ENCODE peak calls at places on chromosomes 4 and X, in seven cellular contexts. One of them, this sample, is unnamed.

GRCh38 chr4:122163301-122163700 is 11.2 kb downstream of the BLTP1 start:
- DNase-seq in neural crest cell: no peak
- DNase-seq in nucleus accumbens: no peak
- DNase-seq in naive B cell: no peak
- DNase-seq in transverse colon: no peak
- DNase-seq in cardiac muscle cell: no peak
- DNase-seq in effector CD4-positive, alpha-beta T cell: no peak
- DNase-seq in this sample: no peak

GRCh38 chr4:111628437-111628836 is 516.8 kb upstream of the FAM241A start:
- DNase-seq in neural crest cell: no peak
- DNase-seq in nucleus accumbens: no peak
- DNase-seq in naive B cell: no peak
- DNase-seq in transverse colon: no peak
- DNase-seq in cardiac muscle cell: no peak
- DNase-seq in effector CD4-positive, alpha-beta T cell: no peak
- DNase-seq in this sample: no peak

GRCh38 chr4:173243917-173244658 is 75.5 kb downstream of the GALNT7 start:
- DNase-seq in neural crest cell: no peak
- DNase-seq in nucleus accumbens: no peak
- DNase-seq in naive B cell: no peak
- DNase-seq in transverse colon: no peak
- DNase-seq in cardiac muscle cell: no peak
- DNase-seq in effector CD4-positive, alpha-beta T cell: no peak
- DNase-seq in this sample: no peak

GRCh38 chrX:153812220-153812619 is 17.8 kb downstream of the SSR4 start:
- DNase-seq in neural crest cell: no peak
- DNase-seq in nucleus accumbens: peak
- DNase-seq in naive B cell: no peak
- DNase-seq in transverse colon: no peak
- DNase-seq in cardiac muscle cell: no peak
- DNase-seq in effector CD4-positive, alpha-beta T cell: no peak
- DNase-seq in this sample: no peak

GRCh38 chr4:107349266-107349665 is 313.2 kb upstream of the DKK2 start:
- DNase-seq in neural crest cell: no peak
- DNase-seq in nucleus accumbens: no peak
- DNase-seq in naive B cell: no peak
- DNase-seq in transverse colon: no peak
- DNase-seq in cardiac muscle cell: peak
- DNase-seq in effector CD4-positive, alpha-beta T cell: no peak
- DNase-seq in this sample: peak

GRCh38 chr4:2721586-2721985 is 34.5 kb downstream of the TNIP2 start:
- DNase-seq in neural crest cell: no peak
- DNase-seq in nucleus accumbens: no peak
- DNase-seq in naive B cell: no peak
- DNase-seq in transverse colon: no peak
- DNase-seq in cardiac muscle cell: no peak
- DNase-seq in effector CD4-positive, alpha-beta T cell: no peak
- DNase-seq in this sample: no peak

GRCh38 chr4:576991-577498 is 950 bp upstream of the TMEM271 start:
- DNase-seq in neural crest cell: no peak
- DNase-seq in nucleus accumbens: peak
- DNase-seq in naive B cell: no peak
- DNase-seq in transverse colon: no peak
- DNase-seq in cardiac muscle cell: no peak
- DNase-seq in effector CD4-positive, alpha-beta T cell: no peak
- DNase-seq in this sample: peak

GRCh38 chr4:138611721-138612120 is 369.6 kb upstream of the SLC7A11 start:
- DNase-seq in neural crest cell: no peak
- DNase-seq in nucleus accumbens: no peak
- DNase-seq in naive B cell: no peak
- DNase-seq in transverse colon: no peak
- DNase-seq in cardiac muscle cell: no peak
- DNase-seq in effector CD4-positive, alpha-beta T cell: no peak
- DNase-seq in this sample: no peak

GRCh38 chr4:139587452-139587851 is 31.4 kb upstream of the SETD7 start:
- DNase-seq in neural crest cell: no peak
- DNase-seq in nucleus accumbens: no peak
- DNase-seq in naive B cell: no peak
- DNase-seq in transverse colon: no peak
- DNase-seq in cardiac muscle cell: peak
- DNase-seq in effector CD4-positive, alpha-beta T cell: no peak
- DNase-seq in this sample: no peak

GRCh38 chr4:141759796-141760425 is 123.5 kb downstream of the IL15 start:
- DNase-seq in neural crest cell: no peak
- DNase-seq in nucleus accumbens: no peak
- DNase-seq in naive B cell: no peak
- DNase-seq in transverse colon: no peak
- DNase-seq in cardiac muscle cell: peak
- DNase-seq in effector CD4-positive, alpha-beta T cell: no peak
- DNase-seq in this sample: no peak

GRCh38 chr4:2934813-2935761 is 28.1 kb downstream of the NOP14 start:
- DNase-seq in neural crest cell: peak
- DNase-seq in nucleus accumbens: peak
- DNase-seq in naive B cell: peak
- DNase-seq in transverse colon: peak
- DNase-seq in cardiac muscle cell: peak
- DNase-seq in effector CD4-positive, alpha-beta T cell: peak
- DNase-seq in this sample: peak

GRCh38 chr4:128940966-128941365 is 131.5 kb downstream of the JADE1 start:
- DNase-seq in neural crest cell: no peak
- DNase-seq in nucleus accumbens: no peak
- DNase-seq in naive B cell: no peak
- DNase-seq in transverse colon: no peak
- DNase-seq in cardiac muscle cell: peak
- DNase-seq in effector CD4-positive, alpha-beta T cell: no peak
- DNase-seq in this sample: no peak

GRCh38 chr4:87165886-87166285 is 54.5 kb downstream of the KLHL8 start:
- DNase-seq in neural crest cell: no peak
- DNase-seq in nucleus accumbens: no peak
- DNase-seq in naive B cell: no peak
- DNase-seq in transverse colon: no peak
- DNase-seq in cardiac muscle cell: no peak
- DNase-seq in effector CD4-positive, alpha-beta T cell: no peak
- DNase-seq in this sample: no peak